ENCODE peak calls at places on chromosome X, in four cellular contexts. L, B, C and X are unnamed samples.

GRCh38 chrX:25013593-25014365 is 2.0 kb downstream of the ARX start:
- DNase-seq in L (no peak), B (peak; percentile 62), C (peak; percentile 38), X (peak; percentile 55)

GRCh38 chrX:30620980-30621716 is 32.1 kb upstream of the GK start:
- DNase-seq in L (peak; percentile 16), C (peak; percentile 9), B (no peak), X (no peak)

GRCh38 chrX:49230500-49231232 is 2.5 kb downstream of the CACNA1F start:
- DNase-seq in B (peak; percentile 72), C (peak; percentile 61), L (peak; percentile 25), X (peak; percentile 88)

GRCh38 chrX:48573690-48574269 is 504 bp upstream of the RBM3 start:
- DNase-seq in C (no peak), L (peak; percentile 49), B (no peak), X (peak; percentile 58)

GRCh38 chrX:18146954-18147353 is 73.7 kb downstream of the BEND2 start:
- DNase-seq in L (peak; percentile 32), B (peak; percentile 67), C (peak; percentile 37), X (peak; percentile 22)

GRCh38 chrX:39910651-39911050 is 187.1 kb downstream of the BCOR start:
- DNase-seq in L (no peak), C (no peak), B (no peak), X (no peak)

GRCh38 chrX:130184168-130184567 is 12.4 kb downstream of the RAB33A start:
- DNase-seq in L (no peak), C (no peak), B (no peak), X (no peak)

GRCh38 chrX:102345916-102346315 is 93.9 kb downstream of the NXF2B start:
- DNase-seq in B (peak; percentile 63), C (no peak), L (peak; percentile 62), X (peak; percentile 21)

GRCh38 chrX:129777218-129777768 is 2.5 kb upstream of the SASH3 start:
- DNase-seq in L (no peak), B (no peak), C (peak; percentile 12), X (no peak)

GRCh38 chrX:19683817-19684216 is 168.5 kb upstream of the MAP3K15 start:
- DNase-seq in C (no peak), B (no peak), L (no peak), X (no peak)

GRCh38 chrX:65985922-65986588 is 53.8 kb downstream of the VSIG4 start:
- DNase-seq in C (peak; percentile 58), B (peak; percentile 78), L (peak; percentile 85), X (peak; percentile 50)

GRCh38 chrX:94743478-94743877 is 1069.5 kb downstream of the FAM133A start:
- DNase-seq in B (no peak), C (no peak), L (no peak), X (no peak)

GRCh38 chrX:3244955-3245354 is 101.5 kb downstream of the MXRA5 start:
- DNase-seq in B (no peak), L (no peak), C (no peak), X (no peak)

GRCh38 chrX:65644621-65645287 is 22.7 kb upstream of the MSN start:
- DNase-seq in L (peak; percentile 61), B (no peak), C (peak; percentile 70), X (peak; percentile 29)

GRCh38 chrX:32874839-32875238 is 336.5 kb downstream of the DMD start:
- DNase-seq in B (no peak), C (no peak), L (no peak), X (no peak)

GRCh38 chrX:113009005-113009404 is 168.4 kb upstream of the AMOT start:
- DNase-seq in L (no peak), C (no peak), B (peak; percentile 2), X (no peak)

GRCh38 chrX:12903646-12904045 is 2.8 kb upstream of the TLR8 start:
- DNase-seq in C (no peak), B (no peak), L (no peak), X (no peak)

GRCh38 chrX:132292753-132293152 is 73.5 kb upstream of the RAP2C start:
- DNase-seq in C (no peak), L (peak; percentile 63), B (peak; percentile 70), X (peak; percentile 33)

GRCh38 chrX:74593593-74593992 is 20.8 kb downstream of the RLIM start:
- DNase-seq in L (no peak), B (no peak), C (no peak), X (no peak)

GRCh38 chrX:74521961-74522833 is 92.2 kb downstream of the RLIM start:
- DNase-seq in C (no peak), L (peak; percentile 65), B (no peak), X (no peak)

GRCh38 chrX:9122504-9123245 is 88.7 kb upstream of the FAM9B start:
- DNase-seq in B (no peak), L (no peak), C (no peak), X (no peak)

GRCh38 chrX:18721683-18722499 is 14.4 kb downstream of the PPEF1 start:
- DNase-seq in L (no peak), C (no peak), B (no peak), X (no peak)

GRCh38 chrX:15474058-15474457 is 19.1 kb downstream of the PIR start:
- DNase-seq in L (no peak), C (no peak), B (no peak), X (no peak)